ENCODE peak calls at places on chromosomes 5 and 9, in six cellular contexts. C, P, Q, K, G and O are unnamed samples.

GRCh38 chr9:130883479-130883878 is 13.1 kb downstream of the QRFP start:
- DNase-seq in C (no peak), G (no peak), P (no peak), Q (no peak), K (no peak), O (no peak)

GRCh38 chr9:88721028-88721427 is 186.1 kb downstream of the NXNL2 start:
- DNase-seq in C (no peak), P (no peak), K (no peak), G (no peak), Q (no peak), O (no peak)

GRCh38 chr9:106753155-106753671 is 109.8 kb upstream of the ZNF462 start:
- DNase-seq in Q (no peak), K (no peak), P (no peak), C (no peak), G (no peak), O (no peak)

GRCh38 chr9:118650407-118650806 is 718.8 kb downstream of the BRINP1 start:
- DNase-seq in K (no peak), G (no peak), Q (no peak), C (no peak), P (no peak), O (no peak)

GRCh38 chr5:96582343-96582742 is 79.8 kb upstream of the CAST start:
- DNase-seq in P (no peak), Q (no peak), K (peak), C (peak), G (peak), O (no peak)

GRCh38 chr9:2269778-2270177 is 254.6 kb downstream of the SMARCA2 start:
- DNase-seq in Q (no peak), G (no peak), C (no peak), P (no peak), K (no peak), O (no peak)

GRCh38 chr9:68669189-68669588 is 35.9 kb upstream of the PIP5K1B start:
- DNase-seq in Q (no peak), K (no peak), G (no peak), P (no peak), C (no peak), O (no peak)

GRCh38 chr5:38420246-38420645 is 136.2 kb downstream of the LIFR start:
- DNase-seq in Q (no peak), G (no peak), P (no peak), C (no peak), K (no peak), O (no peak)

GRCh38 chr5:125424374-125424773 is 677.9 kb upstream of the ZNF608 start:
- DNase-seq in C (no peak), P (no peak), Q (no peak), G (no peak), K (no peak), O (no peak)

GRCh38 chr9:81128701-81129100 is 560.6 kb downstream of the TLE1 start:
- DNase-seq in G (no peak), C (no peak), K (no peak), P (no peak), Q (no peak), O (no peak)

GRCh38 chr5:107402881-107403280 is 267.9 kb downstream of the EFNA5 start:
- DNase-seq in K (no peak), G (no peak), P (no peak), C (peak), Q (no peak), O (no peak)

GRCh38 chr5:6755519-6755918 is 42.3 kb downstream of the TENT4A start:
- DNase-seq in Q (no peak), G (no peak), P (no peak), K (no peak), C (peak), O (no peak)

GRCh38 chr9:18504707-18505106 is 30.8 kb downstream of the ADAMTSL1 start:
- DNase-seq in Q (no peak), C (no peak), K (no peak), G (no peak), P (no peak), O (no peak)

GRCh38 chr9:108207611-108208051 is 648.2 kb downstream of the ACTL7B start:
- DNase-seq in Q (no peak), C (peak), P (no peak), K (no peak), G (no peak), O (no peak)

GRCh38 chr5:95273956-95274520 is 10.9 kb downstream of the MCTP1 start:
- DNase-seq in Q (no peak), K (no peak), C (no peak), P (no peak), G (no peak), O (no peak)

GRCh38 chr9:108053555-108054061 is 564.0 kb upstream of the KLF4 start:
- DNase-seq in G (no peak), C (peak), P (no peak), Q (no peak), K (peak), O (no peak)

GRCh38 chr9:37037744-37038640 is 3.9 kb upstream of the PAX5 start:
- DNase-seq in C (no peak), Q (no peak), P (no peak), K (peak), G (no peak), O (no peak)